ENCODE peak calls at places on chromosome 22, in six cellular contexts. R is H9, D is H1, K is neuronal stem cell, Q is mesenchymal stem cell, T is trophoblast cell. U is an unnamed sample. For H3K4me1, the result is how much of the 10 kb centered on the place peaks cover.

GRCh38 chr22:30214703-30215405 is 31.7 kb downstream of the LIF start:
- DNase-seq in R (peak), D (no peak), K (no peak), Q (no peak), T (no peak), U (no peak)

GRCh38 chr22:27100789-27101188 is 443.4 kb downstream of the MIAT start:
- DNase-seq in R (peak), D (peak), K (peak), Q (peak), T (no peak), U (peak)

GRCh38 chr22:30535182-30535581 is 11.4 kb downstream of the SEC14L6 start:
- DNase-seq in R (no peak), D (no peak), K (no peak), Q (no peak), T (no peak), U (no peak)

GRCh38 chr22:47207387-47207786 is 444.9 kb downstream of the TBC1D22A start:
- DNase-seq in R (no peak), D (no peak), K (no peak), Q (no peak), T (no peak), U (no peak)

GRCh38 chr22:46031965-46032851 is 55.2 kb upstream of the WNT7B start:
- DNase-seq in R (no peak), D (no peak), K (no peak), Q (no peak), T (no peak), U (no peak)

GRCh38 chr22:29083576-29084566 is 11.0 kb downstream of the KREMEN1 start:
- DNase-seq in R (no peak), D (no peak), K (no peak), Q (peak), T (no peak), U (peak)

GRCh38 chr22:44363214-44363979 is 50.6 kb upstream of the SHISAL1 start:
- DNase-seq in R (no peak), D (no peak), K (no peak), Q (peak), T (peak), U (peak)

GRCh38 chr22:41818596-41818995 is 14.3 kb upstream of the SREBF2 start:
- DNase-seq in R (no peak), D (no peak), K (no peak), Q (no peak), T (no peak), U (no peak)

GRCh38 chr22:40176921-40177737 is 596 bp upstream of the TNRC6B start:
- DNase-seq in R (peak), D (peak), K (no peak), Q (peak), T (peak), U (peak)

GRCh38 chr22:41966607-41967240 is 2.5 kb upstream of the SEPTIN3 start:
- DNase-seq in R (peak), D (peak), K (no peak), Q (peak), T (peak), U (peak)

GRCh38 chr22:49215840-49216239 is 611.8 kb downstream of the BRD1 start:
- DNase-seq in R (peak), D (no peak), K (no peak), Q (no peak), T (no peak), U (no peak)

GRCh38 chr22:33579448-33580093 is 340.7 kb downstream of the LARGE1 start:
- DNase-seq in R (peak), D (peak), K (peak), Q (peak), T (peak), U (peak)

GRCh38 chr22:48947636-48948035 is 880.0 kb downstream of the BRD1 start:
- DNase-seq in R (no peak), D (no peak), K (no peak), Q (no peak), T (no peak), U (no peak)

GRCh38 chr22:26474687-26475086 is 8.9 kb downstream of the HPS4 start:
- DNase-seq in R (no peak), D (no peak), K (no peak), Q (peak), T (no peak), U (no peak)

GRCh38 chr22:49779226-49779625 is 48.4 kb downstream of the BRD1 start:
- DNase-seq in R (no peak), D (no peak), K (no peak), Q (no peak), T (no peak), U (no peak)

GRCh38 chr22:27669798-27670599 is 131.6 kb downstream of the MN1 start:
- DNase-seq in R (peak), D (peak), K (no peak), Q (peak), T (no peak), U (no peak)

DNA sequence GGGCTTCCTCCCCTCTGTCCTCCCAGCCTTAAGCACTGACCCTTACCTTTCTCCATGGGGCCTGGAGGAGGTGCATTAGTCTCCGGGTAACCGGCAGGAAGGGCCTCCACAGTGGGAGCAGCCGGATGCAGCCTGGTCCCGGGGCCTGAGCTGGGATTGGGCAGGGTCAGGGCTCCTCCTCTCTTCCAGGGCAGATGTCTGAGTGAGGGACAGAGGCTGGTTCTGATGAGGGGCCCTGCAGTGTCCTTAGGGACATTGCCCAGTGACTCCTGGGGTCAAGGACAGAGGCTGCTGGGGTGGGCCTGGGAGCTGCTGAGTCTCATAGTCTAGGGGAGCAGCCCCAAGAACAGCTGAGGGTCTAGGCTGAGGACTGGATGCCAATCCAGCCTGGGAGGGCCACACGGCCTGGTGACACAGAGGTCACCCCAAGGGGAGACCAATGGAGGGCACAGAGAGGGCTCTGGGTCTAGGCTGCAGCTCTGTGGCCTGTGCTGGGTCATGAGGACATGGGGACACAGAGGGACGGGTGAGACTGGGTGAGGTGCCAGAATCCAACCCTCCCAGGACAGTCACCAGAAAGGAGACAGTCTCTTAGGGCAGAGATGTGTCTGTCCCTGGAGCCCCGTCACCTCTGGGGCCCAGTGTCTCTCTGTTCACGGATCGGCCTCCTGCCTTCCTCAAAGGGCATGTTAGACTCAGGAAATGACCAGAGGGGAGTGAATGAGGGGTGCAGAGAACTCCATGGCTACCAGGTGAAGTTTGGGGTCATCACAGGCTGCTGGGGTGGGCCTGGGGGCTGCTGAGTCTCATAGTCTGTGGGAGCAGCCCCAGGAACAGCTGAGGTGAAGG is 6.5 kb downstream of the IGLL5 start:
- DNase-seq in R (no peak), D (no peak), K (no peak), Q (no peak), T (no peak), U (no peak)
- H4K91ac ChIP-seq in R (no peak), D (no peak), K (no peak), Q (no peak), T (no peak), U (no peak)

GRCh38 chr22:31943206-31943975 is 944 bp upstream of the YWHAH start:
- DNase-seq in R (no peak), D (no peak), K (no peak), Q (no peak), T (no peak), U (no peak)
- H2BK120ac ChIP-seq in R (peak), D (peak), K (no peak), Q (peak), T (peak), U (peak)

DNA sequence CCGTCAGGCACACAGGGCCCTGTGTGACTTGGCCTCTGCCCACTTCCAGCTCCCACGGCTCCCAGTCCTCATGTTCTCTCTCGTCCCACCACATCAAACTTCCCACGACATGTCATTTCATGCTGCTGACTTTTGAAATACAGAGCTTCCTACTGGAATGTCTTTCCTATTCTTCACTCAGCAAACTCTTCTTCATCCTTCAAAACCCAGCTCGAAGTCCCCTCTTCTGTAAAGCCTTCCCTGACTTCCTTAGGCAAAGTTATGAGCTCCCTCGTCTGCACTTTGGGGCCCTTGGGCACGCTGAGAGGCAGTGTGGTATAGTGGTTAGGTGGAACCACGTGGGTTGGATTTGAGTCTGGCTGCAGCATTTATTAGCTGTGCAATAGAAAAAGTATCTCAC is 37.8 kb upstream of the EIF3D start:
- DNase-seq in R (no peak), D (no peak), K (no peak), Q (no peak), T (no peak), U (no peak)
- H3K4me1 ChIP-seq in R (under half), D (under half), K (under half), Q (under half), T (under half), U (under half)

GRCh38 chr22:21075516-21076138 is 29.9 kb downstream of the LRRC74B start:
- DNase-seq in R (peak), D (no peak), K (no peak), Q (no peak), T (no peak), U (no peak)

GRCh38 chr22:21073023-21073422 is 27.3 kb downstream of the LRRC74B start:
- DNase-seq in R (no peak), D (no peak), K (no peak), Q (no peak), T (no peak), U (no peak)

GRCh38 chr22:21074092-21074715 is 28.5 kb downstream of the LRRC74B start:
- DNase-seq in R (no peak), D (no peak), K (no peak), Q (peak), T (peak), U (peak)

GRCh38 chr22:21070690-21071615 is 25.2 kb downstream of the LRRC74B start:
- DNase-seq in R (peak), D (no peak), K (no peak), Q (no peak), T (no peak), U (no peak)

GRCh38 chr22:21073482-21073881 is 27.7 kb downstream of the LRRC74B start:
- DNase-seq in R (no peak), D (no peak), K (no peak), Q (no peak), T (no peak), U (no peak)
- H4K91ac ChIP-seq in R (no peak), D (no peak), K (no peak), Q (no peak), T (no peak), U (no peak)